ENCODE peak calls at places on chromosomes 3 and 15, in eight cellular contexts. I is AG09309, K is endothelial cell, O is neural crest cell, J is GM23338, X is chondrocyte, U is tibial nerve, L is heart left ventricle. T is an unnamed sample.

GRCh38 chr3:101643861-101644613 is 32.9 kb downstream of the ZBTB11 start:
- DNase-seq in I (peak), K (no peak), U (no peak), O (no peak), X (no peak), L (no peak), J (no peak), T (no peak)

GRCh38 chr15:23561914-23562313 is 3.6 kb upstream of the MKRN3 start:
- DNase-seq in K (no peak), I (no peak), U (no peak), X (no peak), O (no peak), J (no peak), L (no peak), T (no peak)

GRCh38 chr3:128726691-128727031 is 678 bp downstream of the RAB7A start:
- DNase-seq in X (no peak), O (peak), L (peak), J (peak), I (peak), K (peak), U (peak), T (no peak)

GRCh38 chr3:28856796-28857195 is 424.1 kb upstream of the RBMS3 start:
- DNase-seq in U (no peak), J (no peak), X (no peak), K (no peak), I (no peak), L (no peak), O (no peak), T (no peak)

GRCh38 chr15:51022206-51022605 is 72.5 kb downstream of the TNFAIP8L3 start:
- DNase-seq in K (no peak), J (no peak), U (no peak), I (no peak), X (no peak), O (no peak), L (no peak), T (no peak)

GRCh38 chr3:126266291-126266840 is 86.0 kb upstream of the ALDH1L1 start:
- DNase-seq in J (peak), K (no peak), O (no peak), I (no peak), U (peak), X (no peak), L (peak), T (no peak)

GRCh38 chr15:100001405-100001804 is 268.2 kb upstream of the LYSMD4 start:
- DNase-seq in X (peak), L (no peak), U (no peak), I (no peak), K (no peak), J (no peak), O (no peak), T (no peak)

GRCh38 chr15:98956796-98957553 is 50.6 kb downstream of the PGPEP1L start:
- DNase-seq in I (no peak), O (no peak), J (no peak), X (peak), K (no peak), U (no peak), L (no peak), T (no peak)

GRCh38 chr15:92149029-92149428 is 244.7 kb upstream of the ST8SIA2 start:
- DNase-seq in X (no peak), L (no peak), K (no peak), J (no peak), I (peak), O (no peak), U (no peak), T (no peak)

GRCh38 chr3:127665586-127665985 is 7.2 kb upstream of the ABTB1 start:
- DNase-seq in K (no peak), I (peak), J (no peak), O (no peak), X (no peak), L (no peak), U (no peak), T (no peak)

GRCh38 chr3:155946178-155946577 is 75.7 kb downstream of the GMPS start:
- DNase-seq in J (no peak), X (no peak), I (peak), O (no peak), K (no peak), U (peak), L (no peak), T (no peak)

GRCh38 chr15:83118291-83118827 is 10.9 kb downstream of the TM6SF1 start:
- DNase-seq in L (no peak), J (no peak), K (no peak), I (no peak), O (no peak), U (no peak), X (no peak), T (no peak)

GRCh38 chr3:122679467-122680291 is 960 bp upstream of the PARP14 start:
- DNase-seq in I (no peak), J (peak), K (peak), L (peak), U (peak), X (no peak), O (no peak), T (no peak)

GRCh38 chr3:194802125-194802433 is 116.4 kb downstream of the FAM43A start:
- DNase-seq in X (no peak), U (no peak), K (no peak), L (no peak), J (no peak), O (no peak), I (no peak), T (no peak)

GRCh38 chr15:41838400-41838897 is at the start of gene PLA2G4B:
- DNase-seq in I (no peak), U (no peak), L (no peak), O (no peak), X (no peak), K (no peak), J (no peak), T (no peak)

GRCh38 chr15:89823836-89824606 is 9.4 kb upstream of the ANPEP start:
- DNase-seq in X (no peak), U (no peak), K (no peak), L (no peak), I (no peak), O (no peak), J (no peak), T (no peak)

GRCh38 chr3:25849641-25850040 is 59.8 kb downstream of the OXSM start:
- DNase-seq in I (no peak), U (no peak), X (no peak), L (no peak), J (peak), K (no peak), O (no peak), T (no peak)

GRCh38 chr15:93164409-93164808 is 75.4 kb upstream of the RGMA start:
- DNase-seq in J (no peak), L (no peak), U (no peak), K (no peak), O (no peak), X (no peak), I (no peak), T (no peak)

GRCh38 chr15:40095381-40096093 is 13.1 kb downstream of the BMF start:
- DNase-seq in U (no peak), K (no peak), O (no peak), L (no peak), J (no peak), X (no peak), I (no peak), T (no peak)

GRCh38 chr15:27676647-27677046 is 422.5 kb downstream of the OCA2 start:
- DNase-seq in J (no peak), L (no peak), I (no peak), K (no peak), U (no peak), X (no peak), O (no peak), T (no peak)

GRCh38 chr3:186268616-186269448 is 93.2 kb downstream of the DGKG start:
- DNase-seq in U (no peak), O (peak), J (peak), X (no peak), I (peak), L (no peak), K (peak), T (no peak)

GRCh38 chr3:141308588-141309218 is 59.6 kb upstream of the ZBTB38 start:
- DNase-seq in L (no peak), I (no peak), O (peak), J (peak), X (no peak), K (peak), U (peak), T (no peak)

GRCh38 chr3:192928720-192929119 is 11.1 kb upstream of the MB21D2 start:
- DNase-seq in K (no peak), I (no peak), J (no peak), L (no peak), O (no peak), X (no peak), U (no peak), T (no peak)

GRCh38 chr3:169545606-169546005 is 117.9 kb downstream of the MECOM start:
- DNase-seq in L (no peak), K (no peak), I (no peak), J (no peak), X (no peak), U (no peak), O (no peak), T (no peak)

GRCh38 chr15:29124581-29125381 is 144.8 kb downstream of the NSMCE3 start:
- DNase-seq in O (no peak), I (peak), U (no peak), L (peak), X (peak), J (peak), K (no peak), T (no peak)

GRCh38 chr3:47296562-47297302 is 14.0 kb downstream of the KLHL18 start:
- DNase-seq in J (no peak), K (no peak), I (no peak), U (no peak), O (no peak), X (no peak), L (no peak), T (no peak)

GRCh38 chr15:26773485-26773877 is 615 bp upstream of the GABRB3 start:
- DNase-seq in L (no peak), U (no peak), X (no peak), K (no peak), I (no peak), J (peak), O (peak), T (no peak)

GRCh38 chr15:44028349-44028748 is 166.7 kb downstream of the FRMD5 start:
- DNase-seq in X (no peak), U (no peak), I (no peak), K (no peak), J (no peak), L (no peak), O (no peak), T (no peak)

GRCh38 chr15:44029003-44029402 is 166.1 kb downstream of the FRMD5 start:
- DNase-seq in U (no peak), K (no peak), O (no peak), J (no peak), X (no peak), L (no peak), I (no peak), T (no peak)

GRCh38 chr15:44023176-44023575 is 171.9 kb downstream of the FRMD5 start:
- DNase-seq in O (no peak), X (no peak), U (no peak), L (no peak), J (peak), K (no peak), I (no peak), T (no peak)
- TF ChIP-seq CTCF in O (no peak), X (no peak), U (no peak), L (no peak), J (peak), K (no peak), I (no peak), T (no peak)

GRCh38 chr3:46076606-46077005 is 49.3 kb upstream of the XCR1 start:
- DNase-seq in O (no peak), K (no peak), J (no peak), L (no peak), U (no peak), I (no peak), X (no peak), T (no peak)
- TF ChIP-seq CTCF in O (no peak), K (no peak), J (no peak), L (no peak), U (no peak), I (peak), X (peak), T (no peak)

GRCh38 chr3:57973715-57974477 is 34.3 kb upstream of the FLNB start:
- DNase-seq in I (no peak), X (no peak), U (no peak), O (no peak), K (no peak), L (no peak), J (no peak), T (no peak)

GRCh38 chr3:57974796-57975388 is 33.3 kb upstream of the FLNB start:
- DNase-seq in O (no peak), U (no peak), K (no peak), J (peak), L (no peak), X (no peak), I (peak), T (no peak)

GRCh38 chr3:57971975-57972374 is 36.2 kb upstream of the FLNB start:
- DNase-seq in X (no peak), U (no peak), O (no peak), L (peak), J (peak), K (no peak), I (no peak), T (no peak)

GRCh38 chr3:57968499-57968898 is 39.7 kb upstream of the FLNB start:
- DNase-seq in J (no peak), L (no peak), I (no peak), X (no peak), K (no peak), U (no peak), O (no peak), T (no peak)

DNA sequence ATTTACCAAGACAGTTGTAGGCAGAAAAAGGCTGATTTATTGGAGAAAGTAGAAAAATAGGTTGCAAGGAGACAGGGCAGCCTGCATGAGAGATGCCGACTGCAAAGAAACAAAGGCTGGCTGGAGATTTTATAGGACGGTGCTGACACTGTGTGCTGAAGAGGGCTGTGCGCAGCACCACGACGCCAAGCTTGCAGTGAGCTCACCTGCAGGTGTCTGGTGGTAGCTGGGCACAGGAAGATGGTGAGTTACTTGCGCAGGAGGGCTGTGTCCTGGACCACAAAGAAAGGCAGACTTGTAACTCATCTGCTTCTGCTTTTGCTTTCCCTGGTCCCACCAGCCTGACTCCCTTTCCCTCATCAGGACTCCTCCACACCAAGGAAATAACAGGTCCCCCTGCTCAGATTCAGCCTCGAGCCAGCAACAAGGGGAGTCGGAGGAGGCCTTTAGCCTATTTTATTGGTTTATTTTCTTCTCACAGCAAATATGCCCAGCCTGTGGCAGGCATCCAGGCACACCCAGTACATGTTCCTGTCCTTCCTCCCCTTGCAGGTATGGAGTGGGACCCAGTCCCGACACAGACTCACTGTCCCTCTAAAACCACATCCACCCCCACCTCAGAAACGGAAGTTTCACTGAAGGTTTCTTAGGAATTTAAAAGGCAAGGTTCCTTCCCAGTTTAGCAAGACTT is 35.7 kb upstream of the FLNB start:
- DNase-seq in L (no peak), X (no peak), K (no peak), I (no peak), O (no peak), U (no peak), J (peak), T (no peak)
- TF ChIP-seq CTCF in L (no peak), X (no peak), K (no peak), I (no peak), O (no peak), U (no peak), J (no peak), T (no peak)

GRCh38 chr3:182143903-182144302 is 432.2 kb downstream of the SOX2 start:
- DNase-seq in J (no peak), O (no peak), U (no peak), K (no peak), L (no peak), I (no peak), X (no peak), T (no peak)

GRCh38 chr3:182138388-182138787 is 426.7 kb downstream of the SOX2 start:
- DNase-seq in L (no peak), J (no peak), O (no peak), K (no peak), X (no peak), U (no peak), I (no peak), T (no peak)

GRCh38 chr3:182136008-182136910 is 424.5 kb downstream of the SOX2 start:
- DNase-seq in L (no peak), O (no peak), U (no peak), J (no peak), K (no peak), X (no peak), I (no peak), T (no peak)

GRCh38 chr3:182142928-182143327 is 431.2 kb downstream of the SOX2 start:
- DNase-seq in J (peak), L (no peak), K (no peak), I (no peak), X (no peak), U (no peak), O (no peak), T (no peak)

GRCh38 chr3:182139627-182140357 is 428.1 kb downstream of the SOX2 start:
- DNase-seq in U (no peak), I (no peak), J (peak), L (no peak), K (no peak), O (no peak), X (no peak), T (no peak)
- TF ChIP-seq CTCF in U (no peak), I (no peak), J (no peak), L (no peak), K (peak), O (peak), X (peak), T (peak)

DNA sequence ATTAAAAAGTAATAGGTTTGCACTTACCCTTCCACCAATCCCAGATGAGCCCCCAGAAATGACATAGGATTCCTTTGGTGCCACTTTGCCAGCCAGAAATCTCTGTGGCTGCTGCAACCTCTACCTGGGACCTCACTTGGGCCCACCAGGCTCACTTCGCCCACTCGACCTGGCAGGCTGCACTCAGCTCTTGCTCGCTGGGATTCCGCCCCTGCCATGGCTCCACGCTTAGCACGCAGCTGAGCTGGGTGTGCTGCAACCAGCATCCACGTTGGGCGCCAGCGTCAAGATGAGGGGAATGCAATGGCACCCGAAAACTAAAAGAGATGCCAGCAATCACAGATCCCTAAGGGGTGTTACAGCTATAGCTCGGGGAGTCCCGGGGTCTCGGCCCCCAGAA is 761.0 kb downstream of the NAALADL2 start:
- DNase-seq in L (no peak), I (no peak), X (peak), U (no peak), K (no peak), O (no peak), J (peak), T (no peak)
- TF ChIP-seq CTCF in L (no peak), I (no peak), X (no peak), U (no peak), K (no peak), O (no peak), J (no peak), T (no peak)

GRCh38 chr3:71602256-71602655 is 18.7 kb upstream of the FOXP1 start:
- DNase-seq in O (no peak), X (no peak), J (no peak), K (no peak), I (no peak), U (no peak), L (no peak), T (no peak)
- TF ChIP-seq CTCF in O (no peak), X (no peak), J (no peak), K (no peak), I (no peak), U (no peak), L (no peak), T (no peak)

GRCh38 chr3:5079761-5080160 is 42.3 kb upstream of the ARL8B start:
- DNase-seq in X (no peak), I (no peak), K (no peak), L (no peak), J (no peak), U (no peak), O (no peak), T (no peak)

GRCh38 chr3:5084224-5084623 is 37.9 kb upstream of the ARL8B start:
- DNase-seq in O (no peak), U (no peak), J (no peak), I (no peak), K (no peak), X (no peak), L (no peak), T (no peak)

GRCh38 chr3:5082658-5083030 is 39.4 kb upstream of the ARL8B start:
- DNase-seq in L (no peak), J (no peak), O (no peak), I (no peak), X (no peak), U (no peak), K (no peak), T (no peak)

GRCh38 chr3:5078151-5078550 is 43.9 kb upstream of the ARL8B start:
- DNase-seq in L (no peak), X (no peak), O (no peak), I (peak), U (no peak), J (no peak), K (no peak), T (no peak)

DNA sequence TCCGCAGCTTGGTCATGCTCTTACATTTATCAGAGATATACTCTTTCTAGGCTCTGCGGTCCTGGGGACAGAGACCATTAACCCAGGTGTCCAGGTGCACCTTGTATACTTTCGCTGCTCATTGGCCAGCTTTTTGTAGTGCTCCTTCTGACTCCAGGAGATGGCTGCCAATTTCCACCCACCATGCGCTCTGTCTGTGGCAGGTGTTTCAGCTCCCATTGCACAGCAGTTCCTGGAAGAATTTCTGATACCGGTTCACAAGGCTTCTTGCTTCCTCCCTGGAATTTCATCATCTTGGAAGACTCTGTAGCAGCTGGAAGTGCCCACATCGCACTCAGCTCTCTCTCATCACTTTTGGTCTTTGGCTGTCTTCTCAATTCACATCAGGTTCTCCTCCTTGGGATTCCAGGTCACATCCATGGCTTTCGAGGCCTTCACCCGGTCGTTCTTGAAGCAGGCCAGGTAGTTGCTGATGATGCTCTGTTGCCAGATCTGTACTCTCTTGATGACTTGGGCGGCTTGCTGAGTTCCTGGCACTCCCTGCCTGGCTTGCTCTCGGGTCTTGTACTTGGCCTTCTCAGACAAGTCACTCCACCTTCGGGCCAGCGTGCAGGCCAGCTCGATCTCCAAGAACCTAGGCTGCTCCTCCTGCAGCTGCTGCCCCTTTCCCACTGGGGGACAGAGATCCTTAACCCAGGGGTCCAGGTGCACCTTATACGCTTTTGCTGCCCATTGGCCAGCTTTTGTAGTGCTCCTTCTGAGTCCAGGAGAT is 41.1 kb upstream of the ARL8B start:
- DNase-seq in K (no peak), J (no peak), O (no peak), X (no peak), U (no peak), L (no peak), I (no peak), T (no peak)
- TF ChIP-seq CTCF in K (no peak), J (no peak), O (no peak), X (no peak), U (no peak), L (no peak), I (no peak), T (no peak)

GRCh38 chr3:134312072-134312872 is 61.6 kb upstream of the RYK start:
- DNase-seq in K (peak), X (no peak), O (no peak), U (peak), J (peak), L (peak), I (no peak), T (no peak)
- TF ChIP-seq CTCF in K (no peak), X (no peak), O (no peak), U (peak), J (peak), L (no peak), I (no peak), T (peak)

DNA sequence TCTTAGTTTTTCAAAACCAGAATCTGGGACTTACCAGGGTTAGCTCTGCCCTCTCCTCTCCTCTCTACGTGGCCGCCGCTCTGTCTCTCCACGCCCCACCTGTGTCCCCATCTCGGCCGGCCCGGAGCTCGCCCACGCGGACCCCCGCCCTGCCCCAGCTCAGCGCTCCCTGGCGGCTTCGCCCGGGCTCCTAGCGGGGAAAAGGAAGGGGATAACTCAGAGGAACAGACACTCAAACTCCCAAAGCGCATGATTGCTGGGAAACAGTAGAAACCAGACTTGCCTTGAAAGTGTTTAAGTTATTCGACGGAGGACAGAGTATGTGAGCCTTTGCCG is 5.4 kb downstream of the ISL2 start:
- DNase-seq in U (no peak), O (peak), L (no peak), I (no peak), J (no peak), X (no peak), K (no peak), T (no peak)
- TF ChIP-seq CTCF in U (no peak), O (no peak), L (no peak), I (no peak), J (no peak), X (peak), K (no peak), T (no peak)